ENCODE peak calls at places on chromosomes 3 and 15, in seven cellular contexts. One of them, this sample, is unnamed.

GRCh38 chr15:39515765-39516164 is 65.1 kb upstream of the THBS1 start:
- DNase-seq in activated T-cell treated with anti-CD3 and anti-CD28 coated beads for 1 hour: no peak
- DNase-seq in sigmoid colon: no peak
- DNase-seq in left lobe of liver: no peak
- DNase-seq in foreskin melanocyte: no peak
- DNase-seq in prostate gland: no peak
- DNase-seq in neural crest cell: no peak
- DNase-seq in this sample: no peak

GRCh38 chr3:57065588-57065987 is 5.1 kb downstream of the SPATA12 start:
- DNase-seq in activated T-cell treated with anti-CD3 and anti-CD28 coated beads for 1 hour: no peak
- DNase-seq in sigmoid colon: no peak
- DNase-seq in left lobe of liver: no peak
- DNase-seq in foreskin melanocyte: no peak
- DNase-seq in prostate gland: no peak
- DNase-seq in neural crest cell: no peak
- DNase-seq in this sample: no peak

GRCh38 chr3:141659821-141660597 is 78.1 kb upstream of the RNF7 start:
- DNase-seq in activated T-cell treated with anti-CD3 and anti-CD28 coated beads for 1 hour: no peak
- DNase-seq in sigmoid colon: peak
- DNase-seq in left lobe of liver: peak
- DNase-seq in foreskin melanocyte: no peak
- DNase-seq in prostate gland: peak
- DNase-seq in neural crest cell: peak
- DNase-seq in this sample: peak

GRCh38 chr15:39095218-39095879 is 485.5 kb upstream of the THBS1 start:
- DNase-seq in activated T-cell treated with anti-CD3 and anti-CD28 coated beads for 1 hour: no peak
- DNase-seq in sigmoid colon: no peak
- DNase-seq in left lobe of liver: no peak
- DNase-seq in foreskin melanocyte: no peak
- DNase-seq in prostate gland: no peak
- DNase-seq in neural crest cell: peak
- DNase-seq in this sample: no peak

GRCh38 chr3:46865034-46865507 is 1.8 kb upstream of the MYL3 start:
- DNase-seq in activated T-cell treated with anti-CD3 and anti-CD28 coated beads for 1 hour: no peak
- DNase-seq in sigmoid colon: peak
- DNase-seq in left lobe of liver: no peak
- DNase-seq in foreskin melanocyte: no peak
- DNase-seq in prostate gland: peak
- DNase-seq in neural crest cell: no peak
- DNase-seq in this sample: no peak

GRCh38 chr3:170589113-170589512 is 3.2 kb upstream of the SLC7A14 start:
- DNase-seq in activated T-cell treated with anti-CD3 and anti-CD28 coated beads for 1 hour: no peak
- DNase-seq in sigmoid colon: no peak
- DNase-seq in left lobe of liver: no peak
- DNase-seq in foreskin melanocyte: no peak
- DNase-seq in prostate gland: no peak
- DNase-seq in neural crest cell: no peak
- DNase-seq in this sample: no peak

GRCh38 chr3:79773291-79773690 is 5.5 kb upstream of the ROBO1 start:
- DNase-seq in activated T-cell treated with anti-CD3 and anti-CD28 coated beads for 1 hour: no peak
- DNase-seq in sigmoid colon: no peak
- DNase-seq in left lobe of liver: no peak
- DNase-seq in foreskin melanocyte: no peak
- DNase-seq in prostate gland: no peak
- DNase-seq in neural crest cell: no peak
- DNase-seq in this sample: no peak

GRCh38 chr3:16239776-16240175 is 25.0 kb downstream of the DPH3 start:
- DNase-seq in activated T-cell treated with anti-CD3 and anti-CD28 coated beads for 1 hour: no peak
- DNase-seq in sigmoid colon: no peak
- DNase-seq in left lobe of liver: no peak
- DNase-seq in foreskin melanocyte: no peak
- DNase-seq in prostate gland: no peak
- DNase-seq in neural crest cell: no peak
- DNase-seq in this sample: no peak

GRCh38 chr3:194225988-194226663 is 90.2 kb downstream of the HES1 start:
- DNase-seq in activated T-cell treated with anti-CD3 and anti-CD28 coated beads for 1 hour: no peak
- DNase-seq in sigmoid colon: no peak
- DNase-seq in left lobe of liver: no peak
- DNase-seq in foreskin melanocyte: peak
- DNase-seq in prostate gland: no peak
- DNase-seq in neural crest cell: no peak
- DNase-seq in this sample: no peak

GRCh38 chr3:16137044-16137443 is 37.4 kb upstream of the GALNT15 start:
- DNase-seq in activated T-cell treated with anti-CD3 and anti-CD28 coated beads for 1 hour: no peak
- DNase-seq in sigmoid colon: no peak
- DNase-seq in left lobe of liver: no peak
- DNase-seq in foreskin melanocyte: no peak
- DNase-seq in prostate gland: no peak
- DNase-seq in neural crest cell: no peak
- DNase-seq in this sample: no peak

GRCh38 chr15:69141833-69142232 is 18.6 kb upstream of the GLCE start:
- DNase-seq in activated T-cell treated with anti-CD3 and anti-CD28 coated beads for 1 hour: no peak
- DNase-seq in sigmoid colon: no peak
- DNase-seq in left lobe of liver: no peak
- DNase-seq in foreskin melanocyte: no peak
- DNase-seq in prostate gland: no peak
- DNase-seq in neural crest cell: no peak
- DNase-seq in this sample: no peak

GRCh38 chr3:178849220-178849910 is 222.2 kb downstream of the ZMAT3 start:
- DNase-seq in activated T-cell treated with anti-CD3 and anti-CD28 coated beads for 1 hour: no peak
- DNase-seq in sigmoid colon: no peak
- DNase-seq in left lobe of liver: no peak
- DNase-seq in foreskin melanocyte: no peak
- DNase-seq in prostate gland: no peak
- DNase-seq in neural crest cell: no peak
- DNase-seq in this sample: no peak

GRCh38 chr3:62822905-62823304 is 52.3 kb downstream of the CADPS start:
- DNase-seq in activated T-cell treated with anti-CD3 and anti-CD28 coated beads for 1 hour: no peak
- DNase-seq in sigmoid colon: no peak
- DNase-seq in left lobe of liver: no peak
- DNase-seq in foreskin melanocyte: no peak
- DNase-seq in prostate gland: no peak
- DNase-seq in neural crest cell: no peak
- DNase-seq in this sample: no peak

GRCh38 chr15:33068007-33068441 is 126.5 kb downstream of the FMN1 start:
- DNase-seq in activated T-cell treated with anti-CD3 and anti-CD28 coated beads for 1 hour: no peak
- DNase-seq in sigmoid colon: peak
- DNase-seq in left lobe of liver: no peak
- DNase-seq in foreskin melanocyte: peak
- DNase-seq in prostate gland: peak
- DNase-seq in neural crest cell: no peak
- DNase-seq in this sample: no peak

GRCh38 chr3:18351823-18352744 is 73.1 kb downstream of the SATB1 start:
- DNase-seq in activated T-cell treated with anti-CD3 and anti-CD28 coated beads for 1 hour: no peak
- DNase-seq in sigmoid colon: no peak
- DNase-seq in left lobe of liver: peak
- DNase-seq in foreskin melanocyte: no peak
- DNase-seq in prostate gland: peak
- DNase-seq in neural crest cell: no peak
- DNase-seq in this sample: no peak

GRCh38 chr15:68413363-68414255 is 18.4 kb downstream of the ITGA11 start:
- DNase-seq in activated T-cell treated with anti-CD3 and anti-CD28 coated beads for 1 hour: no peak
- DNase-seq in sigmoid colon: no peak
- DNase-seq in left lobe of liver: peak
- DNase-seq in foreskin melanocyte: no peak
- DNase-seq in prostate gland: no peak
- DNase-seq in neural crest cell: no peak
- DNase-seq in this sample: no peak

GRCh38 chr3:77081240-77081661 is 41.4 kb downstream of the ROBO2 start:
- DNase-seq in activated T-cell treated with anti-CD3 and anti-CD28 coated beads for 1 hour: no peak
- DNase-seq in sigmoid colon: no peak
- DNase-seq in left lobe of liver: no peak
- DNase-seq in foreskin melanocyte: no peak
- DNase-seq in prostate gland: no peak
- DNase-seq in neural crest cell: no peak
- DNase-seq in this sample: no peak

GRCh38 chr15:25849431-25849921 is 13.7 kb downstream of the ATP10A start:
- DNase-seq in activated T-cell treated with anti-CD3 and anti-CD28 coated beads for 1 hour: no peak
- DNase-seq in sigmoid colon: peak
- DNase-seq in left lobe of liver: no peak
- DNase-seq in foreskin melanocyte: peak
- DNase-seq in prostate gland: no peak
- DNase-seq in neural crest cell: no peak
- DNase-seq in this sample: no peak

GRCh38 chr3:124606180-124606579 is 124.1 kb upstream of the UMPS start:
- DNase-seq in activated T-cell treated with anti-CD3 and anti-CD28 coated beads for 1 hour: no peak
- DNase-seq in sigmoid colon: no peak
- DNase-seq in left lobe of liver: peak
- DNase-seq in foreskin melanocyte: no peak
- DNase-seq in prostate gland: no peak
- DNase-seq in neural crest cell: no peak
- DNase-seq in this sample: no peak

GRCh38 chr3:100893590-100893989 is 99.6 kb downstream of the ABI3BP start:
- DNase-seq in activated T-cell treated with anti-CD3 and anti-CD28 coated beads for 1 hour: no peak
- DNase-seq in sigmoid colon: no peak
- DNase-seq in left lobe of liver: no peak
- DNase-seq in foreskin melanocyte: peak
- DNase-seq in prostate gland: no peak
- DNase-seq in neural crest cell: no peak
- DNase-seq in this sample: peak

GRCh38 chr3:73401058-73401457 is 223.7 kb downstream of the PDZRN3 start:
- DNase-seq in activated T-cell treated with anti-CD3 and anti-CD28 coated beads for 1 hour: no peak
- DNase-seq in sigmoid colon: no peak
- DNase-seq in left lobe of liver: no peak
- DNase-seq in foreskin melanocyte: peak
- DNase-seq in prostate gland: no peak
- DNase-seq in neural crest cell: no peak
- DNase-seq in this sample: no peak

GRCh38 chr3:134368751-134369105 is 5.5 kb downstream of the AMOTL2 start:
- DNase-seq in activated T-cell treated with anti-CD3 and anti-CD28 coated beads for 1 hour: no peak
- DNase-seq in sigmoid colon: peak
- DNase-seq in left lobe of liver: no peak
- DNase-seq in foreskin melanocyte: no peak
- DNase-seq in prostate gland: no peak
- DNase-seq in neural crest cell: no peak
- DNase-seq in this sample: no peak

GRCh38 chr3:57060089-57060829 is at the start of gene SPATA12:
- DNase-seq in activated T-cell treated with anti-CD3 and anti-CD28 coated beads for 1 hour: no peak
- DNase-seq in sigmoid colon: peak
- DNase-seq in left lobe of liver: no peak
- DNase-seq in foreskin melanocyte: peak
- DNase-seq in prostate gland: peak
- DNase-seq in neural crest cell: peak
- DNase-seq in this sample: peak

GRCh38 chr3:39234705-39235104 is 42.3 kb upstream of the XIRP1 start:
- DNase-seq in activated T-cell treated with anti-CD3 and anti-CD28 coated beads for 1 hour: no peak
- DNase-seq in sigmoid colon: no peak
- DNase-seq in left lobe of liver: no peak
- DNase-seq in foreskin melanocyte: no peak
- DNase-seq in prostate gland: no peak
- DNase-seq in neural crest cell: no peak
- DNase-seq in this sample: no peak

GRCh38 chr3:71045917-71046282 is 537.6 kb downstream of the FOXP1 start:
- DNase-seq in activated T-cell treated with anti-CD3 and anti-CD28 coated beads for 1 hour: no peak
- DNase-seq in sigmoid colon: no peak
- DNase-seq in left lobe of liver: no peak
- DNase-seq in foreskin melanocyte: no peak
- DNase-seq in prostate gland: no peak
- DNase-seq in neural crest cell: no peak
- DNase-seq in this sample: no peak

GRCh38 chr3:129025691-129026435 is 24.8 kb downstream of the EFCC1 start:
- DNase-seq in activated T-cell treated with anti-CD3 and anti-CD28 coated beads for 1 hour: no peak
- DNase-seq in sigmoid colon: peak
- DNase-seq in left lobe of liver: no peak
- DNase-seq in foreskin melanocyte: no peak
- DNase-seq in prostate gland: no peak
- DNase-seq in neural crest cell: no peak
- DNase-seq in this sample: no peak

GRCh38 chr3:159029306-159030026 is 227.6 kb downstream of the MFSD1 start:
- DNase-seq in activated T-cell treated with anti-CD3 and anti-CD28 coated beads for 1 hour: no peak
- DNase-seq in sigmoid colon: no peak
- DNase-seq in left lobe of liver: no peak
- DNase-seq in foreskin melanocyte: no peak
- DNase-seq in prostate gland: no peak
- DNase-seq in neural crest cell: no peak
- DNase-seq in this sample: no peak

GRCh38 chr15:74240002-74240568 is 4.0 kb downstream of the CCDC33 start:
- DNase-seq in activated T-cell treated with anti-CD3 and anti-CD28 coated beads for 1 hour: no peak
- DNase-seq in sigmoid colon: peak
- DNase-seq in left lobe of liver: peak
- DNase-seq in foreskin melanocyte: peak
- DNase-seq in prostate gland: peak
- DNase-seq in neural crest cell: no peak
- DNase-seq in this sample: peak

GRCh38 chr3:195849322-195850074 is 37.8 kb upstream of the MUC4 start:
- DNase-seq in activated T-cell treated with anti-CD3 and anti-CD28 coated beads for 1 hour: no peak
- DNase-seq in sigmoid colon: no peak
- DNase-seq in left lobe of liver: no peak
- DNase-seq in foreskin melanocyte: no peak
- DNase-seq in prostate gland: no peak
- DNase-seq in neural crest cell: no peak
- DNase-seq in this sample: no peak

GRCh38 chr3:185852562-185853135 is 27.8 kb upstream of the IGF2BP2 start:
- DNase-seq in activated T-cell treated with anti-CD3 and anti-CD28 coated beads for 1 hour: no peak
- DNase-seq in sigmoid colon: no peak
- DNase-seq in left lobe of liver: no peak
- DNase-seq in foreskin melanocyte: no peak
- DNase-seq in prostate gland: no peak
- DNase-seq in neural crest cell: no peak
- DNase-seq in this sample: no peak

This sample was measured in endothelial cell.